ENCODE peak calls at places on chromosomes 1 and 21, in five cellular contexts. K is lung, L is neural progenitor cell, P is endodermal cell, C is breast epithelium. Z is an unnamed sample. For H3K9me3, the result is how much of the 10 kb centered on the place peaks cover.

GRCh38 chr1:21522525-21523038 is 13.4 kb downstream of the ALPL start:
- DNase-seq in K (no peak), L (no peak), P (no peak), C (no peak), Z (no peak)

GRCh38 chr1:153375511-153375910 is at the start of gene S100A12:
- DNase-seq in K (no peak), L (no peak), P (peak), C (no peak), Z (no peak)

GRCh38 chr21:42276076-42276475 is 39.1 kb downstream of the TFF3 start:
- DNase-seq in K (no peak), L (no peak), P (no peak), C (peak), Z (no peak)

GRCh38 chr21:43597052-43597451 is 62.2 kb downstream of the HSF2BP start:
- DNase-seq in K (no peak), L (no peak), P (no peak), C (no peak), Z (no peak)

GRCh38 chr1:229553621-229554120 is 4.8 kb downstream of the ABCB10 start:
- DNase-seq in K (no peak), L (no peak), P (no peak), C (no peak), Z (no peak)

GRCh38 chr1:232890340-232890953 is 60.0 kb upstream of the NTPCR start:
- DNase-seq in K (no peak), L (no peak), P (no peak), C (no peak), Z (no peak)

GRCh38 chr1:103250441-103250861 is 142.1 kb upstream of the COL11A1 start:
- DNase-seq in K (no peak), L (peak), P (peak), C (no peak), Z (no peak)

GRCh38 chr1:40060351-40060750 is 19.8 kb downstream of the CAP1 start:
- DNase-seq in K (no peak), L (no peak), P (no peak), C (no peak), Z (no peak)

GRCh38 chr1:3222042-3222692 is 153.2 kb downstream of the PRDM16 start:
- DNase-seq in K (peak), L (no peak), P (peak), C (no peak), Z (peak)

GRCh38 chr21:32412998-32413504 is 545 bp downstream of the EVA1C start:
- DNase-seq in K (peak), L (no peak), P (no peak), C (peak), Z (peak)

GRCh38 chr1:176241385-176242015 is 34.4 kb upstream of the COP1 start:
- DNase-seq in K (no peak), L (no peak), P (no peak), C (no peak), Z (no peak)

GRCh38 chr1:238052496-238053266 is 162.0 kb upstream of the ZP4 start:
- DNase-seq in K (no peak), L (no peak), P (no peak), C (no peak), Z (no peak)

GRCh38 chr21:27802816-27803475 is 836.1 kb upstream of the ADAMTS5 start:
- DNase-seq in K (peak), L (peak), P (peak), C (no peak), Z (no peak)

GRCh38 chr1:246428542-246429308 is 78.4 kb downstream of the SMYD3 start:
- DNase-seq in K (no peak), L (no peak), P (peak), C (no peak), Z (no peak)

GRCh38 chr1:56798053-56798471 is 21.1 kb downstream of the FYB2 start:
- DNase-seq in K (no peak), L (peak), P (no peak), C (no peak), Z (no peak)

GRCh38 chr1:216841165-216841564 is 117.9 kb upstream of the ESRRG start:
- DNase-seq in K (no peak), L (no peak), P (no peak), C (no peak), Z (no peak)

GRCh38 chr1:1020415-1021009 is 592 bp downstream of the AGRN start:
- DNase-seq in K (no peak), L (peak), P (peak), C (no peak), Z (no peak)
- H3K27ac ChIP-seq in K (peak), L (peak), P (peak), C (peak), Z (peak)

DNA sequence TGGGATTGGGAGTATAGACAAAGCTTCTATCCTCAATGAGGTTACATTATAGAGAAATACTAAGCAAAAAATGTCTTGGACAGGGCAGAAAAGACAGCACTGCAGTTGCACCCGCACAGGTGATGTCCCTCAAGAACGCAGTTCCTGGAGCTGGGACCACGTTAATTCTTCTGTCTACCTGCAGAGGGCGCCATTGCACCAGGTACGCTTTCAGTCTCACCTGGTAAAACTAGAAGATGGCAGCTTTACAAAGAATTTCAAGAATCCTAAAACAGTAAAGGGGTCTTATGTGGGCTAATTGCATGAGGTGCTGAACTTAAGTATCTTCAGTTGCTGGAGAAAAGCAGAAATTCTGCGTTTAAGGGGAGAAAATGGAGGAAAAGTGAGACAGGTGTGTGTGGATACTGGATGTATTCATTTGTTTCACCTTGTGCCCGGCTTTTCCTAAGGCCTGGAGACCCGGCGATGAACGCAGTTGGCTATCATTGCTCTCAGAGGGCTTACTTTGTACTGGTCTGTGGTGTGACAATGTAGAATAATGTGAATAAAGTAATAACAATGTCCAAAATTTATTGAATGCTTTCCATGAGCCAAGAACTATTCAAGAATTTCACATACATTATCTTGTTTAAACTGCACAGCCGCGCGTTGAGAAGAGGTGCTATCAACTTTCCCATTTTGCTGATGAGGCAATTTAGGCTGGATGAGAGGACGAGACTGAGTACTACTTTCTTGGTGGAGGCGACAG is 276.3 kb upstream of the GREM2 start:
- DNase-seq in K (peak), L (peak), P (peak), C (no peak), Z (peak)
- TF ChIP-seq CTCF in K (peak), L (peak), P (peak), C (no peak), Z (peak)

GRCh38 chr1:83641828-83642443 is 357.0 kb downstream of the TTLL7 start:
- DNase-seq in K (no peak), L (no peak), P (no peak), C (no peak), Z (no peak)

GRCh38 chr1:83641206-83641658 is 357.7 kb downstream of the TTLL7 start:
- DNase-seq in K (no peak), L (peak), P (peak), C (no peak), Z (no peak)

GRCh38 chr1:83637009-83637408 is 361.9 kb downstream of the TTLL7 start:
- DNase-seq in K (no peak), L (no peak), P (no peak), C (no peak), Z (no peak)

GRCh38 chr1:83639785-83640184 is 359.1 kb downstream of the TTLL7 start:
- DNase-seq in K (no peak), L (no peak), P (no peak), C (no peak), Z (no peak)

GRCh38 chr1:83637586-83637985 is 361.3 kb downstream of the TTLL7 start:
- DNase-seq in K (no peak), L (no peak), P (no peak), C (no peak), Z (no peak)
- H3K9me3 ChIP-seq in K (under half), L (under half), P (under half), C (under half), Z (under half)

DNA sequence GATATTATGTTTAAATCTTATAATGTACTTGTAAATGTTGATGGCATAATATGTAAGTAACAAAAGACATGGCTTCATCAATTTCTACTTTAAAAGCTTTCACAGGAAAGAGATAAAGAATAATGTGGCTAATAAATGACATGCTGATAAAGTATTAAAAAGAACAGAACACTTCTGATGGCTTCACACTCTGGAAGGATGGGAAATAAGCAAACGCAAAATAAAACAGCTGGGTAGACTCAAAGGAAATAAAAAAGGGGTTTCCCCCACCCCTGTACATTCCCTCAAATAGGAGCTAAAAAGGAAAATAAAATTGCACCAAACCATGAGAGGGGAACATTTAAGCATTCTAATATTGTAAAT is 27.1 kb upstream of the DYRK1A start:
- DNase-seq in K (no peak), L (no peak), P (no peak), C (no peak), Z (no peak)
- H3K27ac ChIP-seq in K (no peak), L (no peak), P (no peak), C (no peak), Z (peak)

GRCh38 chr1:243884603-243885002 is 34.6 kb upstream of the AKT3 start:
- DNase-seq in K (no peak), L (no peak), P (no peak), C (no peak), Z (no peak)
- TF ChIP-seq CTCF in K (no peak), L (no peak), P (no peak), C (no peak), Z (no peak)

GRCh38 chr1:179478370-179478769 is 97.4 kb downstream of the NPHS2 start:
- DNase-seq in K (no peak), L (no peak), P (no peak), C (no peak), Z (no peak)
- H3K9me3 ChIP-seq in K (under half), L (under half), P (half or more), C (under half), Z (under half)

DNA sequence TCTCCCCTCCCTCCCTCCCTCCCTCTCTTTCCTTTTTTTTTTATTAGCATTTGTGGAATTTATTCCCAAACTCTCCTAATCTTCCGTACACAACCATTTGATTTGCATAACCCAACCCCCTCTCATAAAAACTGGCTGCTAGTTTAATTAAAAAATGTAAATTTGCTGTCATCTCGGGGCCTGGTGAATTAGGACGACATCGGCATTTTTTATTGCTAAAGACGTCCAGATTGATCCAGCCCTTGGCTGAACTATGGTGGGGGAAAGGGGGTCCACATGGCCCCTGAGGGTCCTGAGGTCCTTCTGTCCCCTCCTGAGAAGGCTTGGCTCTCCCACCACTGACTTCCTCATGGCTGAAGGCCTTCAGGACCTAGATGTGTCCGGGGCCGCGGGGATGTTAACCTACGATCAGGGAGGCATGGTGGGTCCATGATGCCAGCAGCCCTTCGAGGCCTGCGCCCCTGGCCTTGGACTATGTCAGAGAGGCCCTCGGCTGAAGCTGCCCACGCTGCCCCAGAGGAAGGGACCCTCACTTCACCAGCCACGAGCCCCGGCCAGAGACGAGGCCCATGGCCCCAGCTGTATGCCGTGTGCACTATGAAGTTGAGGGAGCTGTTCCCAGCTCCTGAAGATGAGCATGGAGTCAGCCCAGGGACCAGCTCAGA is 105.2 kb downstream of the CASZ1 start:
- DNase-seq in K (no peak), L (no peak), P (no peak), C (no peak), Z (no peak)
- H3K27ac ChIP-seq in K (peak), L (no peak), P (no peak), C (peak), Z (peak)

DNA sequence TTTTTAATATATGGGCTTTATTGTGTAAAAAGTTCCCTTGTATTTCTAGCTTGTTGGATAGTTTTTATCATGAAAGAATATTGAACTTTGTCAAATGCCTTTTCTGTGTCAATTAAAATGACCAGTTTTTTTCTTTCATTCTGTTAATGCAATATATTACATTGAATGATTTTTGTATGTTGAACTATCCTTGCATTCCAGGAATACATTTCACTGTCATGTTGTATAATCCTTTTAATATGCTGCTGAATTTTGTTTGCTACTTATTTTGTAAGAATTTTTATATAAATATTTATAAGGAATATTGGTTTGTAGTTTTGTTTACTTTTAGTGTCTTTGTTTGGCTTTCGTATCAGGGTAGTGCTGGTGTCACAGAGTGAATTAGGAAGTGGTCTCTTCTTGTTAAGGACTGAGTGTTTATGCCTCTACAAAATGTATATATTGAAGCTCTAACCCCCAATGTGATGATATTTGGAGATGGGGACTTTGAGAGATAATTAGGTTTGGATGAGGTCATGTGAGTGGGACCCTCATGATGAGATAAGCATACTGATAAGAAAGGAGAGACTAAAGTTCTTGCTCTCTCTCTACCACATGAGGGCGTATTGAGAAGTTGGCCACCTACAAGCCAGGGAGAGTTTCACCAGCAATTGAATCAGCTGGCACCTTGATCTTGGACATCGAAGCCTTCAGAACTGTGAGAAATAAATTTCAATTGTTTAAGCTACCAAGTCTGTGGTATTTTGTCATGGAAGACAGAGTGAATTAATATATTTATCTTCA is 12.0 kb upstream of the SLAMF6 start:
- DNase-seq in K (no peak), L (no peak), P (no peak), C (no peak), Z (no peak)
- TF ChIP-seq CTCF in K (no peak), L (peak), P (peak), C (no peak), Z (no peak)